ENCODE peak calls at places on chromosomes 12 and 14, in six cellular contexts. One of them, this sample, is unnamed.
A peak's percentile ranks its signal among the peaks of the same experiment; 100 is the strongest.

GRCh38 chr12:59548930-59549329 is 46.9 kb upstream of the SLC16A7 start:
- DNase-seq in WERI-Rb-1: no peak
- DNase-seq in astrocyte: no peak
- DNase-seq in prostate gland: no peak
- DNase-seq in colonic mucosa: no peak
- DNase-seq in tibial nerve: no peak
- DNase-seq in this sample: no peak

GRCh38 chr14:50225974-50226297 is 5.4 kb downstream of the SOS2 start:
- DNase-seq in WERI-Rb-1: no peak
- DNase-seq in astrocyte: no peak
- DNase-seq in prostate gland: no peak
- DNase-seq in colonic mucosa: no peak
- DNase-seq in tibial nerve: no peak
- DNase-seq in this sample: no peak

GRCh38 chr12:27802511-27802910 is 22.5 kb upstream of the MANSC4 start:
- DNase-seq in WERI-Rb-1: no peak
- DNase-seq in astrocyte: no peak
- DNase-seq in prostate gland: no peak
- DNase-seq in colonic mucosa: no peak
- DNase-seq in tibial nerve: no peak
- DNase-seq in this sample: peak; percentile 18

GRCh38 chr12:55728185-55728931 is 451 bp downstream of the CD63 start:
- DNase-seq in WERI-Rb-1: peak; percentile 87
- DNase-seq in astrocyte: no peak
- DNase-seq in prostate gland: peak; percentile 75
- DNase-seq in colonic mucosa: peak; percentile 78
- DNase-seq in tibial nerve: peak; percentile 76
- DNase-seq in this sample: no peak

GRCh38 chr14:101590062-101590461 is 28.8 kb downstream of the DIO3 start:
- DNase-seq in WERI-Rb-1: no peak
- DNase-seq in astrocyte: no peak
- DNase-seq in prostate gland: no peak
- DNase-seq in colonic mucosa: no peak
- DNase-seq in tibial nerve: no peak
- DNase-seq in this sample: no peak

GRCh38 chr14:102848830-102849521 is 71.7 kb downstream of the TRAF3 start:
- DNase-seq in WERI-Rb-1: peak; percentile 54
- DNase-seq in astrocyte: peak; percentile 20
- DNase-seq in prostate gland: no peak
- DNase-seq in colonic mucosa: peak; percentile 56
- DNase-seq in tibial nerve: peak; percentile 39
- DNase-seq in this sample: peak; percentile 44

GRCh38 chr14:22509036-22509709 is 79.9 kb downstream of the DAD1 start:
- DNase-seq in WERI-Rb-1: no peak
- DNase-seq in astrocyte: no peak
- DNase-seq in prostate gland: no peak
- DNase-seq in colonic mucosa: no peak
- DNase-seq in tibial nerve: no peak
- DNase-seq in this sample: no peak

GRCh38 chr12:29534935-29535334 is 37.4 kb upstream of the OVCH1 start:
- DNase-seq in WERI-Rb-1: no peak
- DNase-seq in astrocyte: no peak
- DNase-seq in prostate gland: no peak
- DNase-seq in colonic mucosa: no peak
- DNase-seq in tibial nerve: no peak
- DNase-seq in this sample: peak; percentile 56

GRCh38 chr12:72836184-72836583 is 564.0 kb downstream of the TRHDE start:
- DNase-seq in WERI-Rb-1: no peak
- DNase-seq in astrocyte: no peak
- DNase-seq in prostate gland: no peak
- DNase-seq in colonic mucosa: no peak
- DNase-seq in tibial nerve: no peak
- DNase-seq in this sample: no peak

GRCh38 chr14:63891148-63891964 is 38.6 kb downstream of the SYNE2 start:
- DNase-seq in WERI-Rb-1: no peak
- DNase-seq in astrocyte: no peak
- DNase-seq in prostate gland: no peak
- DNase-seq in colonic mucosa: no peak
- DNase-seq in tibial nerve: no peak
- DNase-seq in this sample: no peak

GRCh38 chr14:55661029-55661428 is 81.0 kb downstream of the KTN1 start:
- DNase-seq in WERI-Rb-1: no peak
- DNase-seq in astrocyte: no peak
- DNase-seq in prostate gland: no peak
- DNase-seq in colonic mucosa: no peak
- DNase-seq in tibial nerve: no peak
- DNase-seq in this sample: no peak
- TF ChIP-seq CTCF in WERI-Rb-1: no peak
- TF ChIP-seq CTCF in astrocyte: no peak
- TF ChIP-seq CTCF in prostate gland: no peak
- TF ChIP-seq CTCF in colonic mucosa: no peak
- TF ChIP-seq CTCF in tibial nerve: no peak
- TF ChIP-seq CTCF in this sample: no peak

GRCh38 chr12:8989425-8989824 is at the start of gene KLRG1:
- DNase-seq in WERI-Rb-1: no peak
- DNase-seq in astrocyte: no peak
- DNase-seq in prostate gland: no peak
- DNase-seq in colonic mucosa: no peak
- DNase-seq in tibial nerve: no peak
- DNase-seq in this sample: no peak

GRCh38 chr12:8985213-8985612 is 4.1 kb upstream of the KLRG1 start:
- DNase-seq in WERI-Rb-1: no peak
- DNase-seq in astrocyte: no peak
- DNase-seq in prostate gland: no peak
- DNase-seq in colonic mucosa: no peak
- DNase-seq in tibial nerve: no peak
- DNase-seq in this sample: no peak

GRCh38 chr12:8991371-8992085 is 2.2 kb downstream of the KLRG1 start:
- DNase-seq in WERI-Rb-1: no peak
- DNase-seq in astrocyte: no peak
- DNase-seq in prostate gland: no peak
- DNase-seq in colonic mucosa: no peak
- DNase-seq in tibial nerve: no peak
- DNase-seq in this sample: no peak

GRCh38 chr12:8987163-8987562 is 2.2 kb upstream of the KLRG1 start:
- DNase-seq in WERI-Rb-1: peak; percentile 17
- DNase-seq in astrocyte: no peak
- DNase-seq in prostate gland: no peak
- DNase-seq in colonic mucosa: no peak
- DNase-seq in tibial nerve: no peak
- DNase-seq in this sample: no peak

GRCh38 chr12:8987589-8988205 is 1.6 kb upstream of the KLRG1 start:
- DNase-seq in WERI-Rb-1: no peak
- DNase-seq in astrocyte: no peak
- DNase-seq in prostate gland: no peak
- DNase-seq in colonic mucosa: no peak
- DNase-seq in tibial nerve: no peak
- DNase-seq in this sample: no peak
- H3K4me3 ChIP-seq in WERI-Rb-1: no peak overlapping the region
- H3K4me3 ChIP-seq in astrocyte: no peak overlapping the region
- H3K4me3 ChIP-seq in prostate gland: no peak overlapping the region
- H3K4me3 ChIP-seq in colonic mucosa: no peak overlapping the region
- H3K4me3 ChIP-seq in tibial nerve: no peak overlapping the region
- H3K4me3 ChIP-seq in this sample: no peak overlapping the region

DNA sequence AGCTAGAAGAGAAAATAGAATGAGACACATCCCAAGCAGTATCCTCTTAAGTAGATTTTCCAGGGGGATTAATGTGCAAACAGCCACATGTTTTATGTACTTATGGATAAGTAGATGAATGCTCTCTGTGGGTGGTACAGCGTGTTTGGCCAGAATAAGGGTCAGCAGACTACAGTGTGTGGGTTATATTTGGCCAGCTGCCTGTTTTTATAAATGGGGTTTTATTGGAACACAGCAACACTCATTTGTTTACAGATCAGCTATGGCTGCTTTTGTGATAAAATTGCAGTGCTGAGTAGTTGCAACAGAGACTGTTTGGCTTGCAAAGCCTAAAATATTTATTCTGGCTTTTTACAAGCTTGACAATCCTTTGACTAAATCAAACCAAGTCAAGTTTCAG is 780.2 kb upstream of the SEL1L start:
- DNase-seq in WERI-Rb-1: peak; percentile 61
- DNase-seq in astrocyte: no peak
- DNase-seq in prostate gland: peak; percentile 25
- DNase-seq in colonic mucosa: no peak
- DNase-seq in tibial nerve: peak; percentile 6
- DNase-seq in this sample: no peak
- TF ChIP-seq CTCF in WERI-Rb-1: no peak
- TF ChIP-seq CTCF in astrocyte: no peak
- TF ChIP-seq CTCF in prostate gland: no peak
- TF ChIP-seq CTCF in colonic mucosa: no peak
- TF ChIP-seq CTCF in tibial nerve: no peak
- TF ChIP-seq CTCF in this sample: no peak

GRCh38 chr12:62739266-62739831 is 195.6 kb downstream of the PPM1H start:
- DNase-seq in WERI-Rb-1: no peak
- DNase-seq in astrocyte: no peak
- DNase-seq in prostate gland: no peak
- DNase-seq in colonic mucosa: no peak
- DNase-seq in tibial nerve: no peak
- DNase-seq in this sample: no peak
- H3K4me3 ChIP-seq in WERI-Rb-1: no peak overlapping the region
- H3K4me3 ChIP-seq in astrocyte: no peak overlapping the region
- H3K4me3 ChIP-seq in prostate gland: no peak overlapping the region
- H3K4me3 ChIP-seq in colonic mucosa: no peak overlapping the region
- H3K4me3 ChIP-seq in tibial nerve: no peak overlapping the region
- H3K4me3 ChIP-seq in this sample: no peak overlapping the region

This sample was measured in fibroblast of mammary gland.